ENCODE peak calls at places on chromosomes 5 and 9, in six cellular contexts. O is tibial nerve, D is transverse colon, K is aorta, T is uterus, B is A673. H is an unnamed sample. For H3K4me1 and H3K27me3, the result is how much of the 10 kb centered on the place peaks cover.

GRCh38 chr9:74865177-74865576 is 22.5 kb downstream of the TRPM6 start:
- DNase-seq in O (no peak), D (no peak), K (no peak), T (no peak), B (peak), H (no peak)

GRCh38 chr9:120711354-120711753 is 2.9 kb downstream of the MEGF9 start:
- DNase-seq in O (no peak), D (no peak), K (no peak), T (no peak), B (no peak), H (no peak)

GRCh38 chr9:32703635-32704034 is 68.2 kb upstream of the TAF1L start:
- DNase-seq in O (no peak), D (no peak), K (no peak), T (no peak), B (peak), H (no peak)

GRCh38 chr9:36101916-36102741 is 34.4 kb upstream of the GLIPR2 start:
- DNase-seq in O (no peak), D (no peak), K (no peak), T (peak), B (peak), H (no peak)

GRCh38 chr9:70012569-70012968 is 31.1 kb upstream of the MAMDC2 start:
- DNase-seq in O (no peak), D (no peak), K (no peak), T (no peak), B (no peak), H (no peak)

GRCh38 chr5:39093351-39093749 is 19.2 kb upstream of the RICTOR start:
- DNase-seq in O (no peak), D (no peak), K (no peak), T (no peak), B (no peak), H (no peak)

GRCh38 chr5:123696948-123697347 is 185.0 kb downstream of the CSNK1G3 start:
- DNase-seq in O (no peak), D (peak), K (no peak), T (no peak), B (peak), H (no peak)

GRCh38 chr5:105849701-105850100 is 1821.0 kb downstream of the EFNA5 start:
- DNase-seq in O (no peak), D (no peak), K (no peak), T (no peak), B (no peak), H (no peak)

GRCh38 chr9:18910858-18911257 is 122.2 kb downstream of the SAXO1 start:
- DNase-seq in O (no peak), D (no peak), K (no peak), T (no peak), B (no peak), H (no peak)

GRCh38 chr9:32578976-32579375 is 6.0 kb upstream of the NDUFB6 start:
- DNase-seq in O (no peak), D (no peak), K (no peak), T (no peak), B (no peak), H (no peak)

GRCh38 chr5:109946610-109947009 is 256.9 kb downstream of the MAN2A1 start:
- DNase-seq in O (no peak), D (no peak), K (no peak), T (no peak), B (no peak), H (no peak)

GRCh38 chr5:9930156-9930555 is 300.0 kb upstream of the TAS2R1 start:
- DNase-seq in O (no peak), D (no peak), K (no peak), T (no peak), B (no peak), H (no peak)

GRCh38 chr5:568809-569208 is 43.3 kb upstream of the CEP72 start:
- DNase-seq in O (no peak), D (no peak), K (no peak), T (no peak), B (no peak), H (no peak)

GRCh38 chr9:35487066-35487465 is 2.8 kb upstream of the RUSC2 start:
- DNase-seq in O (no peak), D (no peak), K (no peak), T (no peak), B (no peak), H (no peak)

GRCh38 chr5:72366324-72366976 is 46.3 kb downstream of the PTCD2 start:
- DNase-seq in O (peak), D (peak), K (no peak), T (peak), B (peak), H (peak)

GRCh38 chr9:86041331-86041741 is 58.0 kb downstream of the GOLM1 start:
- DNase-seq in O (no peak), D (no peak), K (no peak), T (peak), B (no peak), H (no peak)

GRCh38 chr9:136111910-136112309 is 6.8 kb downstream of the TMEM250 start:
- DNase-seq in O (no peak), D (no peak), K (no peak), T (no peak), B (no peak), H (no peak)

GRCh38 chr5:173594061-173594460 is 22.4 kb downstream of the BOD1 start:
- DNase-seq in O (no peak), D (no peak), K (no peak), T (no peak), B (no peak), H (no peak)

GRCh38 chr9:86601697-86602096 is 247.5 kb upstream of the TUT7 start:
- DNase-seq in O (no peak), D (no peak), K (no peak), T (no peak), B (no peak), H (no peak)

GRCh38 chr5:56099346-56099745 is 104.6 kb upstream of the IL6ST start:
- DNase-seq in O (no peak), D (no peak), K (no peak), T (no peak), B (no peak), H (no peak)

GRCh38 chr5:132046915-132047314 is 13.5 kb upstream of the IL3 start:
- DNase-seq in O (no peak), D (no peak), K (no peak), T (no peak), B (no peak), H (no peak)

GRCh38 chr5:120228262-120229031 is 235.7 kb upstream of the PRR16 start:
- DNase-seq in O (no peak), D (no peak), K (no peak), T (no peak), B (peak), H (no peak)

GRCh38 chr5:173410459-173411233 is 82.4 kb upstream of the STC2 start:
- DNase-seq in O (no peak), D (no peak), K (no peak), T (no peak), B (no peak), H (no peak)

GRCh38 chr5:41955432-41956024 is 30.4 kb downstream of the FBXO4 start:
- DNase-seq in O (no peak), D (no peak), K (no peak), T (no peak), B (no peak), H (no peak)

GRCh38 chr5:142065273-142065672 is 43.3 kb upstream of the NDFIP1 start:
- DNase-seq in O (no peak), D (no peak), K (no peak), T (no peak), B (no peak), H (no peak)

GRCh38 chr5:154384480-154385235 is 61.1 kb upstream of the SAP30L start:
- DNase-seq in O (no peak), D (peak), K (no peak), T (no peak), B (no peak), H (no peak)

GRCh38 chr9:135186248-135187164 is 99.0 kb downstream of the OLFM1 start:
- DNase-seq in O (peak), D (no peak), K (no peak), T (no peak), B (no peak), H (no peak)

GRCh38 chr5:1727571-1727970 is 72.1 kb downstream of the MRPL36 start:
- DNase-seq in O (no peak), D (no peak), K (peak), T (no peak), B (no peak), H (no peak)

GRCh38 chr5:141529873-141530272 is 41.0 kb downstream of the PCDHGC5 start:
- DNase-seq in O (no peak), D (no peak), K (no peak), T (no peak), B (no peak), H (no peak)

GRCh38 chr9:109354190-109354589 is 33.3 kb upstream of the EPB41L4B start:
- DNase-seq in O (no peak), D (no peak), K (no peak), T (no peak), B (no peak), H (no peak)

GRCh38 chr9:100011062-100011681 is 87.6 kb downstream of the ERP44 start:
- DNase-seq in O (no peak), D (no peak), K (no peak), T (no peak), B (peak), H (no peak)

GRCh38 chr9:89720721-89721660 is 116.2 kb downstream of the GADD45G start:
- DNase-seq in O (no peak), D (no peak), K (no peak), T (peak), B (no peak), H (no peak)

GRCh38 chr5:137708796-137709559 is 26.9 kb downstream of the KLHL3 start:
- DNase-seq in O (no peak), D (no peak), K (no peak), T (peak), B (no peak), H (no peak)

GRCh38 chr5:103461223-103461622 is 101.4 kb downstream of the NUDT12 start:
- DNase-seq in O (no peak), D (no peak), K (no peak), T (no peak), B (no peak), H (no peak)

GRCh38 chr5:109907751-109908150 is 218.0 kb downstream of the MAN2A1 start:
- DNase-seq in O (no peak), D (no peak), K (no peak), T (no peak), B (peak), H (no peak)

GRCh38 chr9:133814586-133815090 is 76.5 kb upstream of the SARDH start:
- DNase-seq in O (no peak), D (no peak), K (no peak), T (no peak), B (no peak), H (no peak)

GRCh38 chr9:133812077-133812868 is 74.1 kb upstream of the SARDH start:
- DNase-seq in O (no peak), D (no peak), K (no peak), T (no peak), B (no peak), H (no peak)

GRCh38 chr9:133813749-133814585 is 75.8 kb upstream of the SARDH start:
- DNase-seq in O (no peak), D (no peak), K (no peak), T (no peak), B (no peak), H (peak)

GRCh38 chr9:133810556-133811195 is 72.5 kb upstream of the SARDH start:
- DNase-seq in O (no peak), D (no peak), K (no peak), T (no peak), B (no peak), H (no peak)

GRCh38 chr9:133812941-133813748 is 75.0 kb upstream of the SARDH start:
- DNase-seq in O (no peak), D (no peak), K (no peak), T (no peak), B (no peak), H (no peak)
- H3K4me1 ChIP-seq in O (under half), D (under half), K (under half), T (under half), B (under half), H (under half)

GRCh38 chr5:122656577-122656976 is 118.3 kb upstream of the SNX2 start:
- DNase-seq in O (no peak), D (no peak), K (no peak), T (no peak), B (no peak), H (no peak)

GRCh38 chr5:122665087-122665486 is 109.8 kb upstream of the SNX2 start:
- DNase-seq in O (no peak), D (no peak), K (no peak), T (no peak), B (no peak), H (no peak)

GRCh38 chr5:122656107-122656506 is 118.8 kb upstream of the SNX2 start:
- DNase-seq in O (no peak), D (no peak), K (no peak), T (no peak), B (no peak), H (no peak)

DNA sequence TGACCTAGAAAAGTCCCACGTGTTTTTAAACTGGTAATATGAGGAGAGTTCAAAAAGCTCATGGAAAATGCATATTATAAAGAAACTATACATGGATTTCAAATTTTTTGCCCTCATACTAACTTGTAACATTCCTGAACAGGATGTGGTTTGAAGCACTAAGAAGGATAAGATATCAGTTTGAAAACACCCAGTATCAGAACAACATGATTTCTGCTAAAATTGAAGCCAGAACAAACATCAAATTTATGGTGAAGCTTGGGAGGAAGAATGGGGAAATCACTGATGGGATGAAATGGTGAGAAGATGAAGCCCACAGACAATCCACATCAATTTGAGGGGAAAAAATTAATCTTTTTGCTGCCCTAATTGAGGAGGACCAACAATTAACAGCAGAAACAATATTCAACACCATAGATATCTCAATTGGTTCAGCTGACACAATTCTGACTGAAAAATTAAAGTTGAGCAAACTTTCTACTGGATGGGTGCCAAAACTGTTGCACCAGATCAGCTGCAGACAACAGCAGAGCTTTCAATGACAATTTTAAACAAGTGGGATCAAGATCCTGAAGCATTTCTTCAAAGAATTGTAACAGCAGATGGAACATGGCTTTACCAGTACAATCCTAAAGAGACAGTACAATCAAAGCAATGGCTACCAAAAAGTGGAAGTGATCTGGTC is 113.2 kb upstream of the SNX2 start:
- DNase-seq in O (no peak), D (no peak), K (no peak), T (no peak), B (peak), H (no peak)
- H3K27ac ChIP-seq in O (no peak), D (no peak), K (no peak), T (no peak), B (no peak), H (no peak)

DNA sequence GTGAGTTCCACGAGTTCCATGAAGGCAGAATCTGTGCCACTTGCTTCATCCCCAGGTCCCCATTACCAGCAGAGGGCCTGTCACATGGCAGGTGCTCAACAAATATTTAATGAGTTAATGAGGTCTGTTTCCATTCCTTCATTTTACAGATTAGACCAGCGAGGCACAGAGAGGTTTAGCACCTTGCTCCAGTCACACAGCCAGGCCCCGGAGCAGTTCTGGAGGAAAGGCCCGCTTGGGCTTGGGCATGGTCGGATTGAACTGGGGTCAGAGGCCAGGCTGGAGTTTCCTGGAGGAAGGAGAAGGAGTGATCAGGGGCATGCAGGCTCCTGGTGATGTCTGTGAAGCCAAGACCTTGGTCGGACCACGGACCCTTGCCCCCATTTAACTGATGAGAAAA is 4.0 kb upstream of the ST6GALNAC4 start:
- DNase-seq in O (no peak), D (no peak), K (no peak), T (no peak), B (no peak), H (no peak)
- H3K27me3 ChIP-seq in O (under half), D (under half), K (under half), T (under half), B (under half), H (under half)

GRCh38 chr9:77856615-77857014 is 175.0 kb downstream of the GNAQ start:
- DNase-seq in O (no peak), D (no peak), K (no peak), T (no peak), B (no peak), H (no peak)

GRCh38 chr9:77857513-77858298 is 173.9 kb downstream of the GNAQ start:
- DNase-seq in O (no peak), D (no peak), K (no peak), T (no peak), B (no peak), H (no peak)

GRCh38 chr9:77851862-77852602 is 179.6 kb downstream of the GNAQ start:
- DNase-seq in O (no peak), D (no peak), K (no peak), T (no peak), B (no peak), H (no peak)

GRCh38 chr9:77854258-77854915 is 177.2 kb downstream of the GNAQ start:
- DNase-seq in O (no peak), D (no peak), K (no peak), T (no peak), B (no peak), H (no peak)

DNA sequence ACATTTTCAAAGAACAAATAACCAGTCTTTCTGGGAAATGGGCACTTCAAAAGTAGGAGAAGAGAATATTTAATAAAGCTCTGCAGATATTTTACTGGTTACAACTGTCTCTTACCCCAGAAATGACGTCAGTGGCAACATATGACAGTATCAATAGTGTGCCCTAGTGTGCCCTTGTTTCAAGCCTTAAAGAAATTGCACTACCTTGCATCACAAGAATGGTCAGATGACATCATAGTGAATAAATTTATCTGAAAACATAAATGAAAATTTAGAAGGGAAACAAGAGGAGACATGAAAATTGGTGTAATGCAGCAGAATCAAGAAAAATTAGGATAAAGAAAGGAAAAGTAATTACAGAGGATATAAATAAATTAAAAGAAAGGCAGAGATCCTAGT is 176.7 kb downstream of the GNAQ start:
- DNase-seq in O (no peak), D (no peak), K (no peak), T (no peak), B (no peak), H (no peak)
- H3K4me1 ChIP-seq in O (under half), D (under half), K (under half), T (under half), B (under half), H (under half)

GRCh38 chr5:13328316-13328715 is 616.2 kb downstream of the DNAH5 start:
- DNase-seq in O (no peak), D (no peak), K (no peak), T (no peak), B (no peak), H (no peak)
- H3K27ac ChIP-seq in O (no peak), D (no peak), K (no peak), T (no peak), B (no peak), H (no peak)

GRCh38 chr9:122228191-122228905 is 409 bp downstream of the LHX6 start:
- DNase-seq in O (no peak), D (no peak), K (no peak), T (no peak), B (no peak), H (no peak)
- H3K27me3 ChIP-seq in O (half or more), D (half or more), K (under half), T (under half), B (half or more), H (under half)

DNA sequence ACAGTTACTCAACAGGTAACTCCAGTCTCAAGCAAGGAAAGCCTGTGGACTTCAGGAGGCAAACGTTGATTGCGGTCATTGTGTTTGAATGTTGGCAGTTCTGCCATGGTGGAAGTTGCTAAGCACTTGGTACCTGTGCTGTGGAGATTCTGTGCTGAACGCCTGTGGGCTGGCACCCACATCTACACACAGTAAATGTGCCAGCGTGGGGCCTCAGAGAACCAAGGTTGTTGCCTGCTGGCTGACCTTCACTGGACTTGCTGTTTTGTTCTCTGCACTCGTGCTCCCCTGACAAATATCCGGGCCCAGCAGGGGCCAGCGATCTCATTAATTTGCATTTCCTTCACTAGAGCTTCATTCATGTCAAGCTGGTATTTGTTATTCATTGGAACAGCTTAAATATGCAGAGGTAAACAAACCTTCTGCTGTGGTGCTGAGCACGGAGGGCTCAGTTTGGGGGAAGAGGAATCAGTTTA is 141.8 kb downstream of the PRKACG start:
- DNase-seq in O (no peak), D (no peak), K (no peak), T (no peak), B (peak), H (no peak)
- H3K4me1 ChIP-seq in O (under half), D (under half), K (under half), T (under half), B (under half), H (under half)

DNA sequence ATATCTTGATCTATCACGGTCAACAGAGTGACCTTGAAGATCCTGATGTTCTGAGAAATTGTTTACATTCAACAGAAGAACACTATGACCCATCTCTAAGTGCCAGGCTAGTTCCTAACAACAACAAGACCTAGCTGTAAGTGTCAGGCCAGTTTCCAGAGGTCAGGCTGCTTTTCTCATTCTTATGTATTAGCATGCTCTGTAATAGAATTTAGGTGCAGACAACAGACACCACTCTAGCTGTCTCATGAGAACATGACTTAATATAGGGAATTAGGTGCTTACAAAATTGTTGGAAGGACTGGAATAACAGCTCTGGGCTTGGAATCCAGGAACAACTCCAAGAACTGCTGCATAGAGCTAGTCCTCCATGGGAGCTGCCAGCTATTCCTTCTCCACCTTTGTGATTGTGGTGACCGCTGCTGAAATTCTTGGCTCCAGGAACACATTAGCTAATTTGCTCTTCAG is 138.7 kb downstream of the SNX18 start:
- DNase-seq in O (no peak), D (peak), K (no peak), T (peak), B (no peak), H (no peak)
- H3K27ac ChIP-seq in O (no peak), D (no peak), K (peak), T (peak), B (peak), H (no peak)

H was measured in lung.